ENCODE peak calls at places on chromosomes 6 and 20, in five cellular contexts. One of them, this sample, is unnamed.

GRCh38 chr6:108526739-108527174 is 34.0 kb upstream of the FOXO3 start:
- DNase-seq in H1: no peak
- DNase-seq in K562: peak; percentile 50
- DNase-seq in HepG2: peak; percentile 55
- DNase-seq in GM12878: no peak
- DNase-seq in this sample: no peak

GRCh38 chr6:137958809-137959565 is 91.9 kb downstream of the TNFAIP3 start:
- DNase-seq in GM12878: no peak
- DNase-seq in H1: no peak
- DNase-seq in HepG2: no peak
- DNase-seq in K562: no peak
- DNase-seq in this sample: no peak

GRCh38 chr20:13775867-13776266 is 8.9 kb downstream of the ESF1 start:
- DNase-seq in GM12878: no peak
- DNase-seq in H1: no peak
- DNase-seq in HepG2: no peak
- DNase-seq in K562: no peak
- DNase-seq in this sample: no peak

GRCh38 chr6:160768101-160768500 is 66.1 kb downstream of the PLG start:
- DNase-seq in K562: no peak
- DNase-seq in GM12878: no peak
- DNase-seq in H1: no peak
- DNase-seq in HepG2: no peak
- DNase-seq in this sample: no peak

GRCh38 chr6:155528335-155528734 is 72.7 kb upstream of the NOX3 start:
- DNase-seq in GM12878: no peak
- DNase-seq in K562: no peak
- DNase-seq in H1: no peak
- DNase-seq in HepG2: no peak
- DNase-seq in this sample: no peak

GRCh38 chr20:34663213-34663943 is 13.5 kb downstream of the PIGU start:
- DNase-seq in HepG2: no peak
- DNase-seq in K562: no peak
- DNase-seq in GM12878: no peak
- DNase-seq in H1: no peak
- DNase-seq in this sample: no peak

GRCh38 chr6:118872726-118873125 is 21.2 kb upstream of the ASF1A start:
- DNase-seq in K562: no peak
- DNase-seq in H1: no peak
- DNase-seq in HepG2: no peak
- DNase-seq in GM12878: no peak
- DNase-seq in this sample: no peak

GRCh38 chr20:34553366-34553867 is 5.1 kb upstream of the MAP1LC3A start:
- DNase-seq in K562: peak; percentile 11
- DNase-seq in H1: no peak
- DNase-seq in GM12878: no peak
- DNase-seq in HepG2: no peak
- DNase-seq in this sample: no peak

GRCh38 chr6:170113141-170113540 is 177.7 kb downstream of the DLL1 start:
- DNase-seq in GM12878: no peak
- DNase-seq in H1: no peak
- DNase-seq in HepG2: no peak
- DNase-seq in K562: no peak
- DNase-seq in this sample: no peak

GRCh38 chr6:912871-913663 is 220.1 kb upstream of the EXOC2 start:
- DNase-seq in GM12878: no peak
- DNase-seq in HepG2: peak; percentile 56
- DNase-seq in K562: peak; percentile 16
- DNase-seq in H1: peak; percentile 39
- DNase-seq in this sample: peak; percentile 22

GRCh38 chr6:145086197-145086596 is 649.1 kb downstream of the EPM2A start:
- DNase-seq in GM12878: no peak
- DNase-seq in H1: no peak
- DNase-seq in HepG2: no peak
- DNase-seq in K562: no peak
- DNase-seq in this sample: no peak

GRCh38 chr6:130202782-130203181 is 20.0 kb downstream of the SAMD3 start:
- DNase-seq in GM12878: no peak
- DNase-seq in K562: peak; percentile 53
- DNase-seq in H1: peak; percentile 27
- DNase-seq in HepG2: no peak
- DNase-seq in this sample: no peak

GRCh38 chr6:166540631-166541331 is 45.7 kb downstream of the RAMACL start:
- DNase-seq in K562: peak; percentile 18
- DNase-seq in HepG2: no peak
- DNase-seq in GM12878: peak; percentile 66
- DNase-seq in H1: no peak
- DNase-seq in this sample: no peak

GRCh38 chr6:34671801-34672656 is 24.5 kb downstream of the ILRUN start:
- DNase-seq in GM12878: peak; percentile 84
- DNase-seq in HepG2: no peak
- DNase-seq in K562: peak; percentile 89
- DNase-seq in H1: no peak
- DNase-seq in this sample: no peak

GRCh38 chr20:41004561-41005360 is 23.9 kb upstream of the TOP1 start:
- DNase-seq in H1: no peak
- DNase-seq in K562: no peak
- DNase-seq in HepG2: no peak
- DNase-seq in GM12878: no peak
- DNase-seq in this sample: no peak

GRCh38 chr6:108116781-108117426 is 42.4 kb upstream of the OSTM1 start:
- DNase-seq in K562: no peak
- DNase-seq in H1: no peak
- DNase-seq in HepG2: no peak
- DNase-seq in GM12878: no peak
- DNase-seq in this sample: no peak

GRCh38 chr20:38117635-38118034 is 47.4 kb downstream of the TGM2 start:
- DNase-seq in GM12878: no peak
- DNase-seq in H1: no peak
- DNase-seq in HepG2: peak; percentile 70
- DNase-seq in K562: no peak
- DNase-seq in this sample: no peak

GRCh38 chr6:128209771-128210170 is 308.9 kb upstream of the THEMIS start:
- DNase-seq in GM12878: no peak
- DNase-seq in H1: no peak
- DNase-seq in K562: no peak
- DNase-seq in HepG2: peak; percentile 12
- DNase-seq in this sample: no peak

GRCh38 chr6:17394192-17394611 is 807 bp downstream of the CAP2 start:
- DNase-seq in H1: no peak
- DNase-seq in HepG2: peak; percentile 71
- DNase-seq in GM12878: no peak
- DNase-seq in K562: peak; percentile 9
- DNase-seq in this sample: peak; percentile 64

GRCh38 chr6:1724616-1725015 is 114.9 kb downstream of the FOXC1 start:
- DNase-seq in H1: no peak
- DNase-seq in HepG2: no peak
- DNase-seq in K562: no peak
- DNase-seq in GM12878: no peak
- DNase-seq in this sample: peak; percentile 79

GRCh38 chr6:26045939-26046368 is 41.3 kb upstream of the HFE start:
- DNase-seq in K562: no peak
- DNase-seq in H1: no peak
- DNase-seq in HepG2: peak; percentile 70
- DNase-seq in GM12878: no peak
- DNase-seq in this sample: no peak

GRCh38 chr6:15504581-15505350 is 158.1 kb downstream of the DTNBP1 start:
- DNase-seq in GM12878: no peak
- DNase-seq in HepG2: peak; percentile 94
- DNase-seq in H1: no peak
- DNase-seq in K562: no peak
- DNase-seq in this sample: no peak

GRCh38 chr20:49387606-49387939 is 94.9 kb downstream of the KCNB1 start:
- DNase-seq in GM12878: no peak
- DNase-seq in HepG2: no peak
- DNase-seq in K562: no peak
- DNase-seq in H1: no peak
- DNase-seq in this sample: no peak

GRCh38 chr6:12028194-12028593 is 16.1 kb downstream of the HIVEP1 start:
- DNase-seq in GM12878: no peak
- DNase-seq in H1: no peak
- DNase-seq in K562: no peak
- DNase-seq in HepG2: no peak
- DNase-seq in this sample: no peak
- H3K36me3 ChIP-seq in GM12878: peaks cover 3% of the 10 kb centered on the region
- H3K36me3 ChIP-seq in H1: peaks cover 8% of the 10 kb centered on the region
- H3K36me3 ChIP-seq in K562: peaks cover 72% of the 10 kb centered on the region
- H3K36me3 ChIP-seq in HepG2: no peaks in the 10 kb centered on the region
- H3K36me3 ChIP-seq in this sample: no peaks in the 10 kb centered on the region

GRCh38 chr6:143064996-143065683 is 4.5 kb downstream of the AIG1 start:
- DNase-seq in H1: no peak
- DNase-seq in K562: peak; percentile 82
- DNase-seq in HepG2: peak; percentile 96
- DNase-seq in GM12878: no peak
- DNase-seq in this sample: no peak

GRCh38 chr6:143061597-143062385 is 1.1 kb downstream of the AIG1 start:
- DNase-seq in GM12878: no peak
- DNase-seq in HepG2: peak; percentile 86
- DNase-seq in K562: no peak
- DNase-seq in H1: no peak
- DNase-seq in this sample: no peak

GRCh38 chr6:143062551-143062950 is 1.9 kb downstream of the AIG1 start:
- DNase-seq in GM12878: no peak
- DNase-seq in H1: no peak
- DNase-seq in K562: no peak
- DNase-seq in HepG2: no peak
- DNase-seq in this sample: no peak

GRCh38 chr6:143060806-143061596 is at the start of gene AIG1:
- DNase-seq in HepG2: no peak
- DNase-seq in K562: peak; percentile 39
- DNase-seq in GM12878: no peak
- DNase-seq in H1: no peak
- DNase-seq in this sample: peak; percentile 47

DNA sequence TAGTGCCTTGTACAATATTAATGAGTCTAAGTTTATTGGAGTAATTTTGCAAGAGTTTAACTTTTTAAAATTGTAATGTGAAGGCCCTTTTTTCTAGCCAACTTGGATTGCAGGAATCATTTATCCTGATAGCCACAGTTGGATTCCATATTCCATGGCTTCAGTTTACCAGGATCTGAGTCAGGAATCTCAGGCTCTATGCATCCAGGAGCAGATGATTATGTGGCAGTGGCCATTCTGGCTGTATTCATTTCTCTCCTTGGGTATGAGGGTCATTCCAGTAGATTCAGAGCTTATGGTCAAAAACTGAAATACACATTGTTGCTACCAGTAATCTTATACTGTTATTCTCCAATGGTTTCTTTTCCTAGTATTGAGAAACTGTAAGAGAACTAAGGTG is 2.9 kb downstream of the AIG1 start:
- DNase-seq in H1: no peak
- DNase-seq in K562: no peak
- DNase-seq in HepG2: no peak
- DNase-seq in GM12878: no peak
- DNase-seq in this sample: no peak
- H3K4me2 ChIP-seq in H1: no peak overlapping the region
- H3K4me2 ChIP-seq in K562: no peak overlapping the region
- H3K4me2 ChIP-seq in HepG2: no peak overlapping the region
- H3K4me2 ChIP-seq in GM12878: no peak overlapping the region
- H3K4me2 ChIP-seq in this sample: no peak overlapping the region

GRCh38 chr20:53322651-53323050 is 271.0 kb downstream of the ZNF217 start:
- DNase-seq in H1: no peak
- DNase-seq in GM12878: no peak
- DNase-seq in K562: no peak
- DNase-seq in HepG2: no peak
- DNase-seq in this sample: no peak
- TF ChIP-seq SP1 in H1: no peak
- TF ChIP-seq SP1 in GM12878: no peak
- TF ChIP-seq SP1 in K562: no peak
- TF ChIP-seq SP1 in HepG2: no peak
- TF ChIP-seq SP1 in this sample: no peak

GRCh38 chr20:25301357-25301920 is 53.6 kb downstream of the PYGB start:
- DNase-seq in GM12878: no peak
- DNase-seq in K562: no peak
- DNase-seq in HepG2: no peak
- DNase-seq in H1: no peak
- DNase-seq in this sample: no peak
- H3K36me3 ChIP-seq in GM12878: peaks cover 19% of the 10 kb centered on the region
- H3K36me3 ChIP-seq in K562: peaks cover 6% of the 10 kb centered on the region
- H3K36me3 ChIP-seq in HepG2: peaks cover 28% of the 10 kb centered on the region
- H3K36me3 ChIP-seq in H1: no peaks in the 10 kb centered on the region
- H3K36me3 ChIP-seq in this sample: peaks cover 3% of the 10 kb centered on the region

DNA sequence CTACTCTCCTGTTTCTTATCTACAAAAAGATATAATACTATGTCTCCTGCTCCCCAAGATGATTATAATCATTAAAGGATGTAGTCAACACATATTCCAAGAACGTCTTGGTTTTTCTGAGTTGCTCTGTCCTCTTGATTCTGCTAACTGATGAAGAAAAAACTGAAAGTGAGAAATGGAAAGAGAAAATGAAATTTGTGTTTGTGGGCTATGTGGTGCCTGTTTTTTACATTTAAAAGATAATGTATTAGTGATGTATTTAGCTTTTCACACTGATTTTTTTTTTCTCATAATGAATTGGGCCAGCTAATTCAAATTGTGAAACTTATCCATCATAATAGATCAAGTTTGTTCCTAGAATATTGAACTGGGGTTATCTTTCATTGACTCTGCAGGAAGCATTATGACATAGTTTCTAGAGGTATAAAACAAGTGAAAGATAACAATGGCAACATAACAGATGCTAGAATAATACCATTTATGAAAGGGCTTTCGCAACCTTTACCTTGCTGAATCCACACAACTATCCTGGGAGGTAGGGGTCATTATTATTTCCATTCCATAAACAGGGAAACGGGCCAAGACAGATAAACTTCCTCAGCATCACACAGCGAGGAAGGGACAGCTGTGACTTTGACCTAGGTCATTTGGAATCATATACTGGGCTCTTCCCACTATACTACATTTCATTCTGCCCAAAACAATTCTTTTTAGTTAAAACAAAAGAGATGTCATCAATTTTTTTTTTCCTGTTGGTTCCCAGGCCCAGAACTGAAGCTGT is 336.7 kb downstream of the GJA1 start:
- DNase-seq in HepG2: no peak
- DNase-seq in K562: no peak
- DNase-seq in GM12878: no peak
- DNase-seq in H1: no peak
- DNase-seq in this sample: no peak
- H3K4me2 ChIP-seq in HepG2: no peak overlapping the region
- H3K4me2 ChIP-seq in K562: no peak overlapping the region
- H3K4me2 ChIP-seq in GM12878: peak overlapping the region; percentile 28
- H3K4me2 ChIP-seq in H1: no peak overlapping the region
- H3K4me2 ChIP-seq in this sample: no peak overlapping the region

This sample was measured in HCT116.